ENCODE peak calls at places on chromosome 18, in six cellular contexts. N, R, S, J, T and E are unnamed samples.
A peak's percentile ranks its signal among the peaks of the same experiment; 100 is the strongest.

GRCh38 chr18:67608909-67609308 is 92.4 kb upstream of the DSEL start:
- DNase-seq in N (peak; percentile 14), R (no peak), S (no peak), J (peak; percentile 76), T (no peak), E (no peak)

GRCh38 chr18:58988595-58988994 is 123.9 kb downstream of the ZNF532 start:
- DNase-seq in N (no peak), R (no peak), S (no peak), J (peak; percentile 53), T (peak; percentile 16), E (no peak)

GRCh38 chr18:22021701-22022100 is 147.7 kb upstream of the GATA6 start:
- DNase-seq in N (no peak), R (no peak), S (no peak), J (no peak), T (no peak), E (no peak)

GRCh38 chr18:10524507-10525425 is 1.1 kb upstream of the NAPG start:
- DNase-seq in N (peak; percentile 44), R (no peak), S (peak; percentile 65), J (peak; percentile 79), T (no peak), E (no peak)

GRCh38 chr18:50797147-50797546 is 22.7 kb downstream of the MRO start:
- DNase-seq in N (no peak), R (no peak), S (no peak), J (no peak), T (no peak), E (no peak)

GRCh38 chr18:11308499-11308898 is 159.1 kb upstream of the PIEZO2 start:
- DNase-seq in N (no peak), R (no peak), S (peak; percentile 18), J (peak; percentile 68), T (no peak), E (no peak)

GRCh38 chr18:8140841-8141501 is 468.3 kb upstream of the RAB12 start:
- DNase-seq in N (peak; percentile 59), R (peak; percentile 83), S (no peak), J (peak; percentile 55), T (peak; percentile 48), E (peak; percentile 26)

GRCh38 chr18:13544953-13545352 is 181.4 kb downstream of the FAM210A start:
- DNase-seq in N (no peak), R (no peak), S (no peak), J (no peak), T (no peak), E (no peak)

GRCh38 chr18:21270453-21270852 is 28.4 kb downstream of the GREB1L start:
- DNase-seq in N (no peak), R (no peak), S (no peak), J (peak; percentile 68), T (no peak), E (no peak)

GRCh38 chr18:7870855-7871254 is 303.7 kb downstream of the PTPRM start:
- DNase-seq in N (no peak), R (peak; percentile 43), S (no peak), J (no peak), T (no peak), E (no peak)

GRCh38 chr18:3624818-3625716 is 175.1 kb downstream of the TGIF1 start:
- DNase-seq in N (peak; percentile 95), R (no peak), S (no peak), J (peak; percentile 99), T (peak; percentile 68), E (no peak)

GRCh38 chr18:54134053-54134452 is 90.4 kb downstream of the MBD2 start:
- DNase-seq in N (peak; percentile 33), R (no peak), S (no peak), J (no peak), T (no peak), E (no peak)

GRCh38 chr18:4119127-4119648 is 335.9 kb downstream of the DLGAP1 start:
- DNase-seq in N (no peak), R (no peak), S (no peak), J (no peak), T (peak; percentile 74), E (no peak)

GRCh38 chr18:29874519-29875098 is 1167.9 kb downstream of the DSC3 start:
- DNase-seq in N (peak; percentile 63), R (no peak), S (peak; percentile 20), J (peak; percentile 16), T (peak; percentile 71), E (no peak)

GRCh38 chr18:10047237-10047636 is 133.4 kb downstream of the VAPA start:
- DNase-seq in N (peak; percentile 19), R (no peak), S (no peak), J (peak; percentile 87), T (no peak), E (no peak)

GRCh38 chr18:6106116-6106645 is 210.9 kb upstream of the TMEM200C start:
- DNase-seq in N (no peak), R (no peak), S (no peak), J (no peak), T (no peak), E (no peak)

GRCh38 chr18:23926590-23926989 is 88.0 kb upstream of the TTC39C start:
- DNase-seq in N (no peak), R (no peak), S (no peak), J (no peak), T (no peak), E (no peak)

GRCh38 chr18:14921547-14921946 is 173.6 kb downstream of the ANKRD30B start:
- DNase-seq in N (no peak), R (no peak), S (no peak), J (no peak), T (no peak), E (no peak)

GRCh38 chr18:8413751-8414150 is 195.5 kb upstream of the RAB12 start:
- DNase-seq in N (no peak), R (no peak), S (no peak), J (no peak), T (peak; percentile 6), E (no peak)

GRCh38 chr18:74256190-74256589 is 35.6 kb downstream of the CYB5A start:
- DNase-seq in N (no peak), R (no peak), S (no peak), J (no peak), T (peak; percentile 57), E (peak; percentile 35)

GRCh38 chr18:79575891-79576685 is 103.5 kb upstream of the CTDP1 start:
- DNase-seq in N (no peak), R (no peak), S (peak; percentile 26), J (peak; percentile 77), T (peak; percentile 44), E (peak; percentile 53)
- TF ChIP-seq CTCF in N (no peak), R (no peak), S (no peak), J (no peak), T (no peak), E (no peak)

DNA sequence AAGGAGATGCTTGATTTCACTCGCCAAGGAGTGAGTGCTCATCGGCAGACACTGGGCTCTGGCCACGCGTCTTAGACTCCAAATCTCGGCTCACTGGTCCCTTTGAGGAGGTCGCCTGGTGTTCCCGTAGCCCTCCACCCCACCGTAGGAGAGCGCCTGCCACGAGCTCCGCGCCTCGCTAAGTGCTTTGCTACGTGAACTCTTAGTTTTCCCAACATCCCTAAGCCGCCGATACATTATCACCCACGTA is 805 bp upstream of the LIPG start:
- DNase-seq in N (no peak), R (no peak), S (no peak), J (no peak), T (no peak), E (no peak)
- H3K27me3 ChIP-seq in N (no peaks in the 10 kb centered on the region), R (peaks cover 30% of the 10 kb centered on the region), S (peaks cover 67% of the 10 kb centered on the region), J (peaks cover 16% of the 10 kb centered on the region), T (peaks cover 60% of the 10 kb centered on the region), E (peaks cover 55% of the 10 kb centered on the region)

GRCh38 chr18:63016270-63016669 is 300.9 kb downstream of the PHLPP1 start:
- DNase-seq in N (peak; percentile 67), R (peak; percentile 12), S (peak; percentile 79), J (peak; percentile 12), T (peak; percentile 69), E (peak; percentile 51)
- TF ChIP-seq CTCF in N (peak; percentile 80), R (peak; percentile 66), S (peak; percentile 63), J (peak; percentile 89), T (peak; percentile 90), E (peak; percentile 88)

GRCh38 chr18:78523850-78524249 is 455.8 kb upstream of the SALL3 start:
- DNase-seq in N (no peak), R (no peak), S (no peak), J (no peak), T (peak; percentile 12), E (no peak)
- H3K27me3 ChIP-seq in N (peaks cover 53% of the 10 kb centered on the region), R (no peaks in the 10 kb centered on the region), S (no peaks in the 10 kb centered on the region), J (no peaks in the 10 kb centered on the region), T (no peaks in the 10 kb centered on the region), E (peaks cover 8% of the 10 kb centered on the region)

DNA sequence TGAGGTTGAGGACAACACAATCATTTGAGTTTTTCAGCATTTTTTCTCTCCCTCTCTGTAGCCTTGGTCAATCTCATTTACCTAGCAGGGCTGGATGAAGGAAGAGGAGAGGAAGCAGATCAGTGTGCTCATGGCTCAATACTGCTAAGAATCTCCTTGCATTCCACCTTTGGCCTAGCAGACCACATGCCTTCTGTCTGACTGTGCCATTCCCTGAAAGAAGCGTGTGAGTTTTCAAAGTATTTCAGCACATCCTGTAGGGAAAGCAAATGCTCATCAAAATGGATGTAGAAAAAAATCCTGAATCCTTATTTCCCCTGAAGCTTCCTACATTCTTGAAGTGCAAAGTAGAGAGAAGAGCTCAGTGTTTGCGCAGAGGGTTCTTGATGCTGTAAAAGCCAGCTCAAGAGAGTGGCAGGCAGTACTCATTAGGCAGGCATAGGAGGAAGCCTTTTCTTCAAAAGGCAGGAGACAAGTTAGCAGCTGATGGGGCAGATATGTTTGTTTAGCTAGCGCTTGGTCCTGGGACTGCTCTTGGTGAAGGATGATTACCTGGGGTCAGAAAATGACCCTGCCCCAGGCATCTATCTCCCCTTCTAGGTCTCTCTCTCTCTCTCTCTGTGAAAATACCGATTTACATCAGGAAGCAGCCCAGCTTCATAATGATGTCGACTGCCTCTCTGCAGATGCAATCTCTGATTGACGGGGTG is 14.4 kb upstream of the PIK3C3 start:
- DNase-seq in N (peak; percentile 56), R (no peak), S (no peak), J (peak; percentile 97), T (peak; percentile 58), E (no peak)
- TF ChIP-seq CTCF in N (no peak), R (no peak), S (no peak), J (no peak), T (no peak), E (no peak)

DNA sequence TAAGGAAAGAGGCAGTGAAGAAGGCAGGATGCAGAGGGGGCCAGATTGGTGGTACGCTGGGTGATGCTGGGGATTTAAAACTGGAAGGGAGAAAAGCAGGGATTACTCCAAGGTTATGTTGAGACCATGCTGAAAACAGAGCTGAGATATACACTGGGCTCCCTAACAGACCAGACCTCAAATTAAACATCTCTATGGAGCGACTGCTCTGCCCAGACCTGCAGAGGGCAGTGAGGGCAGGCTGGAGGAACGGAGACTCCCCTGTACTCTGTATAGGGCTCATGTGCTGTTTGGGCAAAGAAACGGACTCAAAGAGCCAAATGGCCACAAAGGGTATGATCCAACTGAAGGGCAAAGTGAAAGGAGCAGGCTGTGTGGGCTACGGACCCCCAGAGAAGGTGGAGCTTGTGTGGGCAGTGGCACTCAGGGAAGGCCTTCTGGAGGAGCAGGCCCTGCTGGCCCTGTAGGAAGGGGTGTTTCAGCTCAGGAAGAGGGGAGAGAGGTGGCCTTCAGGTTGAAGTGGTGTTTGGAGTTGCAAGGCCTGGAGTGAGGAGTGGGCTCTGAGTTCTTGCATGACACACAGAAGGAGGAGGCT is 4.8 kb upstream of the CELF4 start:
- DNase-seq in N (no peak), R (no peak), S (no peak), J (no peak), T (peak; percentile 81), E (no peak)
- H3K27me3 ChIP-seq in N (peaks cover 22% of the 10 kb centered on the region), R (peaks cover 48% of the 10 kb centered on the region), S (peaks cover 43% of the 10 kb centered on the region), J (peaks cover 26% of the 10 kb centered on the region), T (peaks cover 53% of the 10 kb centered on the region), E (peaks cover 66% of the 10 kb centered on the region)